ENCODE peak calls at places on chromosomes 6 and 20, in ten cellular contexts. E is breast epithelium, X is lower leg skin, O is IMR-90, P is H7, T is HepG2, M is BJ, U is adrenal gland, L is PC-9, A is astrocyte of the spinal cord. Z is an unnamed sample.

GRCh38 chr6:122651604-122652003 is 41.4 kb downstream of the PKIB start:
- DNase-seq in X (no peak), U (no peak), T (no peak), A (peak), P (no peak), O (peak), M (no peak), E (no peak), L (no peak), Z (peak)

GRCh38 chr20:55135923-55136322 is 660.5 kb downstream of the DOK5 start:
- DNase-seq in P (no peak), U (no peak), E (no peak), T (no peak), L (no peak), A (no peak), O (no peak), X (no peak), M (no peak), Z (no peak)

GRCh38 chr6:26043389-26044139 is 43.7 kb upstream of the HFE start:
- DNase-seq in M (peak), L (peak), O (peak), X (peak), T (peak), A (peak), P (no peak), E (peak), U (peak), Z (peak)

GRCh38 chr6:151068761-151069312 is 170.9 kb upstream of the AKAP12 start:
- DNase-seq in U (no peak), L (no peak), O (peak), E (no peak), M (no peak), T (no peak), A (peak), P (no peak), X (no peak), Z (peak)

GRCh38 chr20:48329676-48330644 is 497.8 kb downstream of the PREX1 start:
- DNase-seq in P (peak), U (no peak), T (peak), O (peak), E (no peak), M (no peak), A (peak), X (no peak), L (no peak), Z (peak)

GRCh38 chr6:19736066-19736465 is 101.1 kb upstream of the ID4 start:
- DNase-seq in P (no peak), T (no peak), E (no peak), O (no peak), L (no peak), A (no peak), X (no peak), M (no peak), U (no peak), Z (no peak)

GRCh38 chr6:15551798-15552197 is 111.0 kb downstream of the DTNBP1 start:
- DNase-seq in E (no peak), A (peak), U (no peak), O (peak), P (no peak), T (no peak), X (no peak), L (no peak), M (no peak), Z (peak)

GRCh38 chr6:75882734-75883133 is 133.7 kb downstream of the MYO6 start:
- DNase-seq in T (no peak), X (no peak), M (peak), E (no peak), A (peak), L (no peak), U (no peak), P (no peak), O (peak), Z (peak)

GRCh38 chr6:11783524-11784064 is 5.0 kb upstream of the ADTRP start:
- DNase-seq in L (no peak), O (no peak), E (no peak), A (no peak), U (no peak), M (no peak), X (no peak), T (no peak), P (no peak), Z (no peak)

GRCh38 chr20:48236485-48237055 is 451.3 kb upstream of the SULF2 start:
- DNase-seq in A (no peak), U (no peak), O (no peak), P (no peak), M (no peak), X (no peak), L (no peak), T (no peak), E (no peak), Z (no peak)

GRCh38 chr20:44805991-44806729 is 4.2 kb downstream of the RIMS4 start:
- DNase-seq in T (no peak), X (peak), A (peak), L (no peak), U (peak), M (no peak), P (peak), O (peak), E (no peak), Z (peak)

GRCh38 chr6:82073484-82073883 is 174.1 kb downstream of the IBTK start:
- DNase-seq in P (no peak), A (no peak), L (no peak), E (no peak), T (no peak), O (no peak), X (no peak), M (no peak), U (no peak), Z (no peak)

GRCh38 chr20:38872036-38872435 is 54.2 kb upstream of the FAM83D start:
- DNase-seq in P (no peak), U (no peak), O (no peak), L (no peak), X (no peak), M (no peak), E (no peak), A (no peak), T (no peak), Z (no peak)

GRCh38 chr6:121732641-121733040 is 297.2 kb downstream of the GJA1 start:
- DNase-seq in X (no peak), A (peak), L (no peak), T (no peak), M (no peak), U (no peak), O (peak), P (no peak), E (no peak), Z (peak)

GRCh38 chr6:27865952-27866369 is 46.2 kb downstream of the OR2B2 start:
- DNase-seq in O (no peak), X (no peak), L (no peak), E (no peak), U (no peak), A (no peak), T (no peak), P (peak), M (no peak), Z (no peak)

GRCh38 chr6:46062312-46062711 is 46.7 kb upstream of the CLIC5 start:
- DNase-seq in M (no peak), P (no peak), X (no peak), O (no peak), U (peak), A (peak), T (no peak), L (peak), E (no peak), Z (peak)

GRCh38 chr6:9659848-9660247 is 755.0 kb downstream of the TFAP2A start:
- DNase-seq in T (no peak), X (no peak), E (no peak), A (no peak), U (no peak), M (no peak), O (no peak), L (no peak), P (no peak), Z (no peak)

GRCh38 chr6:83514877-83515466 is 2.6 kb downstream of the PRSS35 start:
- DNase-seq in U (peak), O (peak), P (peak), E (no peak), A (peak), T (peak), M (no peak), L (peak), X (no peak), Z (peak)

GRCh38 chr6:148240866-148241477 is 101.7 kb upstream of the SASH1 start:
- DNase-seq in U (no peak), X (no peak), P (no peak), M (peak), T (no peak), O (peak), E (no peak), A (no peak), L (no peak), Z (peak)

GRCh38 chr6:167647750-167648470 is 178.8 kb upstream of the AFDN start:
- DNase-seq in O (no peak), X (no peak), U (no peak), P (no peak), M (no peak), L (no peak), T (no peak), A (no peak), E (no peak), Z (no peak)

GRCh38 chr20:19396466-19397081 is 184.1 kb downstream of the SLC24A3 start:
- DNase-seq in E (no peak), M (no peak), L (no peak), U (no peak), T (no peak), X (no peak), O (no peak), A (no peak), P (no peak), Z (no peak)

GRCh38 chr6:16769986-16770376 is 8.7 kb upstream of the ATXN1 start:
- DNase-seq in P (no peak), O (peak), U (no peak), A (peak), X (no peak), M (peak), E (no peak), L (peak), T (no peak), Z (peak)

GRCh38 chr6:166001359-166001758 is 166.3 kb downstream of the TBXT start:
- DNase-seq in A (no peak), M (no peak), U (no peak), P (no peak), E (no peak), X (no peak), L (no peak), T (no peak), O (no peak), Z (no peak)

GRCh38 chr20:64139200-64140081 is 24.8 kb upstream of the MYT1 start:
- DNase-seq in O (no peak), T (no peak), L (no peak), X (peak), A (no peak), M (no peak), U (no peak), P (peak), E (peak), Z (no peak)

GRCh38 chr6:117497237-117497636 is 14.8 kb downstream of the DCBLD1 start:
- DNase-seq in A (no peak), P (no peak), L (no peak), M (no peak), E (no peak), U (no peak), X (no peak), O (no peak), T (no peak), Z (no peak)

GRCh38 chr6:24930386-24930785 is 5.4 kb downstream of the RIPOR2 start:
- DNase-seq in T (no peak), E (no peak), U (no peak), X (no peak), M (peak), L (no peak), O (peak), A (peak), P (no peak), Z (peak)

GRCh38 chr6:160221423-160221822 is 37.2 kb downstream of the SLC22A2 start:
- DNase-seq in A (no peak), T (peak), X (no peak), U (no peak), E (no peak), L (no peak), O (no peak), P (no peak), M (no peak), Z (peak)

GRCh38 chr6:38499046-38499445 is 140.7 kb downstream of the BTBD9 start:
- DNase-seq in T (no peak), M (no peak), A (no peak), X (no peak), O (no peak), P (no peak), L (no peak), U (no peak), E (no peak), Z (no peak)

GRCh38 chr20:19683168-19683567 is 74.9 kb upstream of the RIN2 start:
- DNase-seq in T (no peak), O (no peak), A (no peak), E (no peak), P (no peak), X (no peak), U (no peak), M (no peak), L (no peak), Z (no peak)

GRCh38 chr6:130935978-130936377 is 108.8 kb downstream of the SMLR1 start:
- DNase-seq in L (no peak), T (no peak), A (no peak), P (no peak), E (no peak), U (no peak), M (no peak), X (no peak), O (no peak), Z (no peak)

GRCh38 chr6:15662246-15663056 is at the start of gene DTNBP1:
- DNase-seq in U (peak), E (peak), P (peak), M (no peak), L (peak), T (peak), A (peak), O (peak), X (peak), Z (peak)

GRCh38 chr20:40663991-40664880 is 24.8 kb downstream of the MAFB start:
- DNase-seq in E (peak), A (no peak), L (peak), X (no peak), T (no peak), P (peak), U (no peak), O (no peak), M (no peak), Z (no peak)

GRCh38 chr6:53065266-53066058 is at the start of gene FBXO9:
- DNase-seq in L (peak), O (no peak), M (no peak), E (peak), P (peak), U (peak), T (peak), X (peak), A (no peak), Z (no peak)

GRCh38 chr20:59746155-59746554 is 141.8 kb downstream of the PHACTR3 start:
- DNase-seq in T (no peak), A (no peak), P (no peak), X (no peak), O (no peak), U (no peak), M (no peak), E (no peak), L (no peak), Z (no peak)

GRCh38 chr6:7267521-7268091 is 45.4 kb downstream of the SSR1 start:
- DNase-seq in O (peak), E (peak), T (peak), P (peak), U (peak), X (peak), M (peak), L (peak), A (peak), Z (peak)

GRCh38 chr20:58650776-58651547 is at the start of gene STX16:
- DNase-seq in T (peak), L (peak), E (peak), M (no peak), A (peak), X (peak), O (peak), U (peak), P (peak), Z (peak)

GRCh38 chr20:58647814-58648501 is 3.1 kb upstream of the STX16 start:
- DNase-seq in O (peak), P (no peak), A (peak), T (no peak), X (no peak), E (no peak), U (no peak), M (peak), L (no peak), Z (peak)

GRCh38 chr20:58651548-58651822 is 402 bp downstream of the STX16 start:
- DNase-seq in O (peak), U (no peak), T (peak), L (no peak), X (no peak), M (no peak), E (no peak), A (no peak), P (peak), Z (no peak)

GRCh38 chr20:58650181-58650775 is 805 bp upstream of the STX16 start:
- DNase-seq in O (no peak), E (no peak), L (peak), A (no peak), U (peak), P (peak), T (no peak), M (no peak), X (no peak), Z (no peak)

DNA sequence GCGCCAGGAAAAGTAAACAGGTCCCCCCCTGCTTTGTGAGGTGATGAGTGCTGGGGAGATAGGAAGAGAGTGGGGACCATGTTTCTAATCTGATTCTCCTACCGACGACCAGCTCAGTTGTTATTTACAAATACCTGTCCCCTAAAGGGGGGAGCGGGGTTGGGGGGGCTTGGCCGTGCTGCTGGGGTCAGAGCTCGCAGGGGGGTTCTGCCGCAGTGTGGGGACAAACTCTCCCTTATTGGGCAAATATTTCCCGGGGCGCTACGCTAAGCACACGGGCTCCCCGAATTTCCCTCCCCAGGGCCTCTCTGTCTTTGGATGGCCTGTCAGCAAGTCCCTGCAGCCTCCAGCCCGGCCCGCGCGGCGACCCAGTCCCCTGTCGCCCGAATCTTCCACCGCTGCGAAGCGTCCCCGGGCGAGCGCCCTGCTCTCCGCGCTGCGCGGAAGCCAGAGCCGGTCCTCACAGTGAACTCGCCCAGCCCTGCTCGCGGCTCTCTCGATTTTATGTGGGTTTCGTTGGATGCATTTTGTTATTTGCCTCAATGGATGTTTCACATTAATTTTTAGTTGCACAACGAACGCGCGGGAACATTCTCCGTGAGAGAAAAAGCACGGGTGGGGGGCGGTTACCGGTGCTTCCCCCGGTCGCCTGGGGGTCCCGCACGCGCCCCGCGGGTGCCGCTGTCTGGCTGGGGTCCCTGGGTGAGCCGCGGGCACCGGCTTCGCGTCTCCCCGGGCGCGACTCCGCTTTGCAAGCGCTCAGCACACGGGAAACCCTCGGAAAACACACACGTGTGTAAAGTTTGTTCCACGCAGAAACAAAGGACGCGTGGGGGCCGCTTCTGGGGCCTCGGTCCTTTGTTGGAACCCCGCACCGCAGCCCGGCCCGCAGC is 1.5 kb upstream of the STX16 start:
- DNase-seq in T (no peak), P (peak), M (no peak), X (no peak), A (no peak), E (no peak), U (no peak), L (no peak), O (no peak), Z (no peak)
- H3K4me3 ChIP-seq in T (peak), P (peak), M (peak), X (peak), A (no peak), E (peak), U (peak), L (peak), O (no peak), Z (peak)

GRCh38 chr20:24469116-24470030 is at the start of gene SYNDIG1:
- DNase-seq in P (peak), E (no peak), A (peak), T (no peak), U (no peak), X (no peak), L (no peak), M (no peak), O (no peak), Z (no peak)

GRCh38 chr20:24470782-24471582 is 1.6 kb downstream of the SYNDIG1 start:
- DNase-seq in T (no peak), L (no peak), O (no peak), U (no peak), X (no peak), E (no peak), P (peak), M (no peak), A (no peak), Z (no peak)

GRCh38 chr20:24472426-24472825 is 3.0 kb downstream of the SYNDIG1 start:
- DNase-seq in P (no peak), M (no peak), X (no peak), E (no peak), T (no peak), O (no peak), A (no peak), L (no peak), U (no peak), Z (no peak)

GRCh38 chr20:24468401-24469115 is 871 bp upstream of the SYNDIG1 start:
- DNase-seq in T (no peak), X (no peak), A (no peak), P (no peak), U (no peak), E (no peak), L (no peak), O (no peak), M (no peak), Z (no peak)

DNA sequence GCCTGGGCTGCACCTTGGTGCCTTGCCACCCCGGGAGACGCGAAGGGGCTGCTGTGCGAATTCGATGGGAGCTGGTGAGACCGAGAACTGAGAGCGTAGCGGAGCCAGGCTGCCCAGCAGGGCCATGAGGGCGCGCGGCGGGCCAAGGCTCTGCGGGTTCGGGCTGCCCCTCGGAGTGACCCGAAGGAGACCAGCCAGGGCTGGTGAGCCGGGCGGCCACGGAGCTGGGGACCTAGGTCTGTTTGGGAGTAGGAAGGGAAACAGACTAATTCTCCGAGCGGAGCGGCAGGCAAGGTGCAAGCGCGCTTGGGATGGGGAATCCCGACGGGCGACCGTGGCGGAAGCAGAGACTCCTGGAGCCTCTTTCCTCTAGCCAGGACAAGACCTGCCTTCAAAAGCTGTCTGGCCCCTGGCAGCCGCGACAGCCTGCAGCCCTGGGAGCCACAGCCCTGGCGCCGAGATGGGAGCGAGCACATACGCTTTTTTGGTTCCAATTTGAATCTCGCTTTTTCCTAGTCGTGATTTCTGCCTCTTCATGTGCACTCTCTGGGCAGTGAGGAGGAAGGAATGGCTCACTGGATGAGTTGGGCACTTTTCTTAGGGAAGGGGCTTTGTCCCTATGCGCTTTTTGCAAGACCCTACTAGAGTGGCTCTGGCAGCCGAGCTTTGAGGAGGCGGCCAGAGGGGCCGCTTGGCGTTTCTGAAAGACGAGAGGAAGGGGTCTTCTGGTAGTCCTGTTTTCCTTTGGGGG is 777 bp downstream of the SYNDIG1 start:
- DNase-seq in M (no peak), L (no peak), U (no peak), O (no peak), T (no peak), X (no peak), P (peak), A (peak), E (peak), Z (peak)
- H3K4me3 ChIP-seq in M (peak), L (no peak), U (no peak), O (no peak), T (no peak), X (no peak), P (peak), A (peak), E (peak), Z (no peak)

DNA sequence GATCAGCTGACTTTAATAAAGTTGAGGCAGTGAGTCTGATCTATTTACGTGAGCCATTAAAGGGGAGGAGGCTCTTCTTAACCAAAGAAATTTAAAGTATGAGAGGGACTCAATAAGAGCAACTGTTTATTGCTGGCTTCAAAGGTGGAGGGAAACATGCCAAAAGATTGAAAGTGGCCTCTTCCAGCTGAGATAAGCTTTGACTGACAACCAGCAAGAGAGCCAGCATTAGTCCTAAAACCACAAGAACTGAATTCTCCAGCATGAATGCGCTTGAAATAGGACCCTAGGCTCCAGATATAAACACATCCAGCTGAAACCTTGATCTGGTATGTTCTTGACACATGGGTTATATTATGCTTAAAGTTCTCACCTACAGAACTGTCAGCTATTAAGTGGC is 123.1 kb upstream of the GJE1 start:
- DNase-seq in E (no peak), P (no peak), X (no peak), A (peak), M (peak), T (no peak), L (peak), U (no peak), O (peak), Z (peak)
- H3K4me3 ChIP-seq in E (no peak), P (no peak), X (no peak), A (no peak), M (no peak), T (no peak), L (no peak), U (no peak), O (no peak), Z (no peak)

GRCh38 chr20:14935285-14935684 is 597.9 kb upstream of the FLRT3 start:
- DNase-seq in O (no peak), T (no peak), P (no peak), L (no peak), M (no peak), X (no peak), U (no peak), E (no peak), A (no peak), Z (no peak)
- H3K4me3 ChIP-seq in O (no peak), T (no peak), P (no peak), L (no peak), M (no peak), X (no peak), U (no peak), E (no peak), A (no peak), Z (no peak)

Z was measured in cardiac fibroblast.